ENCODE peak calls at places on chromosomes 3 and 15, in eight cellular contexts. L, E, O, N, S, F, I and R are unnamed samples.

GRCh38 chr3:27574438-27574795 is 90.2 kb upstream of the SLC4A7 start:
- DNase-seq in E (no peak), F (no peak), L (no peak), S (no peak), I (no peak), N (no peak), O (no peak), R (no peak)

GRCh38 chr3:24343084-24343783 is 151.4 kb downstream of the THRB start:
- DNase-seq in N (peak), E (no peak), O (no peak), I (no peak), F (no peak), L (no peak), S (no peak), R (no peak)

GRCh38 chr3:105448338-105448982 is 81.8 kb downstream of the ALCAM start:
- DNase-seq in F (no peak), L (no peak), S (no peak), I (no peak), N (peak), E (no peak), O (no peak), R (no peak)

GRCh38 chr3:177758131-177758530 is 560.8 kb upstream of the TBL1XR1 start:
- DNase-seq in O (no peak), S (no peak), F (no peak), N (no peak), I (no peak), L (no peak), E (no peak), R (no peak)

GRCh38 chr3:3683261-3683660 is 116.0 kb upstream of the LRRN1 start:
- DNase-seq in I (no peak), O (no peak), S (no peak), L (no peak), E (no peak), N (peak), F (no peak), R (no peak)

GRCh38 chr3:115401298-115401697 is 222.0 kb upstream of the GAP43 start:
- DNase-seq in O (no peak), F (no peak), N (peak), E (no peak), L (no peak), I (no peak), S (no peak), R (no peak)

GRCh38 chr3:94004301-94004910 is 24.0 kb downstream of the STX19 start:
- DNase-seq in F (no peak), N (peak), I (no peak), L (peak), S (no peak), O (peak), E (no peak), R (peak)

GRCh38 chr15:29226431-29227216 is 43.0 kb downstream of the NSMCE3 start:
- DNase-seq in E (no peak), O (no peak), N (no peak), I (no peak), F (no peak), L (no peak), S (no peak), R (no peak)

GRCh38 chr3:71301001-71301400 is 282.5 kb downstream of the FOXP1 start:
- DNase-seq in I (no peak), N (no peak), L (no peak), O (no peak), S (no peak), F (no peak), E (no peak), R (no peak)

GRCh38 chr15:73940061-73940981 is 14.1 kb downstream of the LOXL1 start:
- DNase-seq in F (no peak), S (no peak), L (no peak), E (no peak), I (peak), N (no peak), O (no peak), R (no peak)